ENCODE peak calls at places on chromosomes 11 and 22, in seven cellular contexts. Q, V, N, A, Y, I and S are unnamed samples.
A peak's percentile ranks its signal among the peaks of the same experiment; 100 is the strongest.

GRCh38 chr11:34160791-34161190 is 55.4 kb downstream of the NAT10 start:
- DNase-seq in Q (no peak), V (no peak), N (no peak), A (no peak), Y (no peak), I (no peak), S (no peak)

GRCh38 chr11:27385245-27385644 is 22.2 kb upstream of the CCDC34 start:
- DNase-seq in Q (no peak), V (no peak), N (no peak), A (no peak), Y (peak; percentile 36), I (no peak), S (no peak)

GRCh38 chr22:33886696-33887095 is 33.6 kb downstream of the LARGE1 start:
- DNase-seq in Q (no peak), V (no peak), N (no peak), A (no peak), Y (no peak), I (no peak), S (no peak)

GRCh38 chr11:134607963-134608750 is 196.1 kb upstream of the B3GAT1 start:
- DNase-seq in Q (no peak), V (no peak), N (no peak), A (no peak), Y (no peak), I (no peak), S (no peak)

GRCh38 chr22:24282401-24282800 is 11.8 kb downstream of the SPECC1L start:
- DNase-seq in Q (no peak), V (no peak), N (no peak), A (no peak), Y (no peak), I (no peak), S (no peak)

GRCh38 chr22:27663812-27664211 is 137.7 kb downstream of the MN1 start:
- DNase-seq in Q (no peak), V (no peak), N (no peak), A (no peak), Y (no peak), I (no peak), S (no peak)

GRCh38 chr22:49906799-49907290 is 11.4 kb downstream of the ALG12 start:
- DNase-seq in Q (no peak), V (no peak), N (no peak), A (no peak), Y (no peak), I (no peak), S (no peak)

GRCh38 chr11:122703541-122704272 is 48.2 kb downstream of the UBASH3B start:
- DNase-seq in Q (no peak), V (no peak), N (no peak), A (no peak), Y (no peak), I (no peak), S (no peak)

GRCh38 chr11:65549088-65549487 is 9.1 kb downstream of the LTBP3 start:
- DNase-seq in Q (no peak), V (no peak), N (no peak), A (no peak), Y (no peak), I (no peak), S (no peak)